ENCODE peak calls at places on chromosome 1, in nine cellular contexts. V is SK-N-SH, H is neural progenitor cell, K is GM23338, O is HCT116, U is GM23248, B is hepatocyte, D is PC-3, Y is MM.1S. N is an unnamed sample.
A peak's percentile ranks its signal among the peaks of the same experiment; 100 is the strongest.

GRCh38 chr1:209038316-209038715 is 545.2 kb upstream of the CAMK1G start:
- DNase-seq in V (no peak), H (no peak), K (no peak), O (no peak), U (no peak), B (no peak), D (peak; percentile 35), Y (no peak), N (no peak)

GRCh38 chr1:105664495-105664894 is 1392.0 kb upstream of the PRMT6 start:
- DNase-seq in V (no peak), H (no peak), K (no peak), O (no peak), U (no peak), B (no peak), D (peak; percentile 92), Y (no peak), N (no peak)

GRCh38 chr1:183586897-183587296 is 3.4 kb downstream of the NCF2 start:
- DNase-seq in V (no peak), H (no peak), K (peak; percentile 39), O (no peak), U (no peak), B (no peak), D (no peak), Y (no peak), N (no peak)

GRCh38 chr1:95004013-95004412 is 68.7 kb downstream of the ALG14 start:
- DNase-seq in V (no peak), H (no peak), K (no peak), O (no peak), U (no peak), B (no peak), D (no peak), Y (no peak), N (peak; percentile 3)

GRCh38 chr1:51525295-51525694 is 6.2 kb upstream of the EPS15 start:
- DNase-seq in V (no peak), H (no peak), K (no peak), O (no peak), U (no peak), B (no peak), D (no peak), Y (no peak), N (no peak)

GRCh38 chr1:224700915-224701531 is 84.9 kb downstream of the CNIH3 start:
- DNase-seq in V (peak; percentile 44), H (peak; percentile 71), K (peak; percentile 88), O (peak; percentile 24), U (peak; percentile 58), B (no peak), D (peak; percentile 49), Y (peak; percentile 18), N (peak; percentile 68)

GRCh38 chr1:89719502-89720306 is 86.8 kb downstream of the LRRC8C start:
- DNase-seq in V (peak; percentile 41), H (peak; percentile 50), K (no peak), O (no peak), U (peak; percentile 43), B (no peak), D (no peak), Y (peak; percentile 85), N (peak; percentile 66)

GRCh38 chr1:226688056-226688748 is 50.9 kb downstream of the ITPKB start:
- DNase-seq in V (no peak), H (peak; percentile 52), K (peak; percentile 34), O (no peak), U (no peak), B (no peak), D (no peak), Y (no peak), N (peak; percentile 52)

GRCh38 chr1:240274569-240274968 is 182.9 kb downstream of the FMN2 start:
- DNase-seq in V (no peak), H (no peak), K (no peak), O (no peak), U (no peak), B (no peak), D (no peak), Y (no peak), N (no peak)

GRCh38 chr1:165843304-165843703 is 15.9 kb downstream of the UCK2 start:
- DNase-seq in V (no peak), H (no peak), K (no peak), O (no peak), U (peak; percentile 47), B (no peak), D (peak; percentile 46), Y (no peak), N (no peak)

GRCh38 chr1:61157420-61157987 is 75.1 kb downstream of the NFIA start:
- DNase-seq in V (peak; percentile 49), H (no peak), K (no peak), O (no peak), U (peak; percentile 90), B (peak; percentile 48), D (no peak), Y (peak; percentile 83), N (no peak)

GRCh38 chr1:112818990-112819689 is 104.0 kb upstream of the PPM1J start:
- DNase-seq in V (no peak), H (no peak), K (no peak), O (no peak), U (peak; percentile 63), B (peak; percentile 55), D (peak; percentile 13), Y (no peak), N (no peak)

GRCh38 chr1:6501414-6501813 is 9.9 kb upstream of the PLEKHG5 start:
- DNase-seq in V (peak; percentile 29), H (no peak), K (no peak), O (no peak), U (no peak), B (no peak), D (no peak), Y (no peak), N (no peak)

GRCh38 chr1:183218981-183219621 is 33.0 kb downstream of the LAMC2 start:
- DNase-seq in V (no peak), H (peak; percentile 56), K (no peak), O (no peak), U (no peak), B (peak; percentile 69), D (no peak), Y (peak; percentile 89), N (peak; percentile 61)

GRCh38 chr1:26666855-26667254 is 29.0 kb upstream of the ARID1A start:
- DNase-seq in V (no peak), H (no peak), K (no peak), O (no peak), U (peak; percentile 9), B (peak; percentile 22), D (peak; percentile 36), Y (no peak), N (no peak)

GRCh38 chr1:206047271-206047670 is 5.7 kb upstream of the RHEX start:
- DNase-seq in V (no peak), H (no peak), K (no peak), O (no peak), U (no peak), B (no peak), D (no peak), Y (peak; percentile 80), N (peak; percentile 71)
- H3K4me3 ChIP-seq in V (no peak overlapping the region), H (no peak overlapping the region), K (no peak overlapping the region), O (no peak overlapping the region), U (no peak overlapping the region), B (no peak overlapping the region), D (no peak overlapping the region), Y (peak overlapping the region; percentile 14), N (peak overlapping the region; percentile 14)

GRCh38 chr1:160168609-160169369 is 17.4 kb downstream of the ATP1A4 start:
- DNase-seq in V (no peak), H (peak; percentile 76), K (peak; percentile 74), O (no peak), U (peak; percentile 50), B (no peak), D (no peak), Y (no peak), N (no peak)
- TF ChIP-seq EZH2phosphoT487 in V (no peak), H (no peak), K (no peak), O (no peak), U (no peak), B (no peak), D (no peak), Y (no peak), N (no peak)

GRCh38 chr1:78367700-78368099 is 123.1 kb upstream of the PTGFR start:
- DNase-seq in V (no peak), H (no peak), K (no peak), O (no peak), U (no peak), B (no peak), D (no peak), Y (no peak), N (no peak)

GRCh38 chr1:78370779-78371482 is 119.8 kb upstream of the PTGFR start:
- DNase-seq in V (no peak), H (no peak), K (no peak), O (no peak), U (peak; percentile 92), B (no peak), D (peak; percentile 41), Y (no peak), N (no peak)

GRCh38 chr1:78369546-78369945 is 121.2 kb upstream of the PTGFR start:
- DNase-seq in V (no peak), H (no peak), K (no peak), O (no peak), U (peak; percentile 32), B (no peak), D (no peak), Y (no peak), N (no peak)

GRCh38 chr1:78375996-78376395 is 114.8 kb upstream of the PTGFR start:
- DNase-seq in V (no peak), H (no peak), K (no peak), O (no peak), U (peak; percentile 58), B (no peak), D (no peak), Y (peak; percentile 66), N (no peak)

GRCh38 chr1:78370356-78370755 is 120.4 kb upstream of the PTGFR start:
- DNase-seq in V (no peak), H (no peak), K (no peak), O (no peak), U (peak; percentile 82), B (no peak), D (peak; percentile 43), Y (peak; percentile 46), N (no peak)
- H3K27ac ChIP-seq in V (peak overlapping the region; percentile 59), H (no peak overlapping the region), K (no peak overlapping the region), O (no peak overlapping the region), U (peak overlapping the region; percentile 84), B (no peak overlapping the region), D (peak overlapping the region; percentile 43), Y (no peak overlapping the region), N (no peak overlapping the region)

GRCh38 chr1:115505157-115505571 is 136.6 kb upstream of the VANGL1 start:
- DNase-seq in V (no peak), H (no peak), K (no peak), O (no peak), U (peak; percentile 52), B (no peak), D (no peak), Y (no peak), N (no peak)

GRCh38 chr1:115506523-115507255 is 135.1 kb upstream of the VANGL1 start:
- DNase-seq in V (no peak), H (no peak), K (no peak), O (no peak), U (peak; percentile 13), B (no peak), D (peak; percentile 56), Y (no peak), N (no peak)

GRCh38 chr1:115496904-115497527 is 144.8 kb upstream of the VANGL1 start:
- DNase-seq in V (no peak), H (no peak), K (no peak), O (no peak), U (peak; percentile 80), B (peak; percentile 31), D (peak; percentile 92), Y (no peak), N (no peak)

GRCh38 chr1:115499253-115499652 is 142.5 kb upstream of the VANGL1 start:
- DNase-seq in V (no peak), H (no peak), K (no peak), O (no peak), U (no peak), B (no peak), D (no peak), Y (no peak), N (no peak)

GRCh38 chr1:115501476-115501875 is 140.3 kb upstream of the VANGL1 start:
- DNase-seq in V (no peak), H (no peak), K (no peak), O (no peak), U (peak; percentile 11), B (no peak), D (peak; percentile 58), Y (no peak), N (no peak)
- H3K4me3 ChIP-seq in V (no peak overlapping the region), H (no peak overlapping the region), K (no peak overlapping the region), O (no peak overlapping the region), U (no peak overlapping the region), B (no peak overlapping the region), D (no peak overlapping the region), Y (no peak overlapping the region), N (no peak overlapping the region)